ENCODE peak calls at places on chromosomes 12 and 14, in six cellular contexts. M, S, F, E, O and K are unnamed samples.

GRCh38 chr14:54737132-54737711 is 165.4 kb downstream of the GCH1 start:
- DNase-seq in M (no peak), S (peak; percentile 15), F (no peak), E (no peak), O (no peak), K (peak; percentile 27)

GRCh38 chr12:25347716-25348261 is 97.1 kb upstream of the KRAS start:
- DNase-seq in M (no peak), S (no peak), F (no peak), E (no peak), O (no peak), K (no peak)

GRCh38 chr14:61438860-61439765 is 117.7 kb downstream of the PRKCH start:
- DNase-seq in M (no peak), S (peak; percentile 77), F (peak; percentile 60), E (peak; percentile 55), O (peak; percentile 12), K (no peak)

GRCh38 chr14:77123381-77124344 is 17.9 kb downstream of the ZDHHC22 start:
- DNase-seq in M (peak; percentile 25), S (peak; percentile 67), F (no peak), E (no peak), O (no peak), K (no peak)

GRCh38 chr14:100887728-100888335 is 15.7 kb downstream of the RTL1 start:
- DNase-seq in M (no peak), S (no peak), F (no peak), E (no peak), O (no peak), K (no peak)

GRCh38 chr12:105922670-105923102 is 216.1 kb downstream of the NUAK1 start:
- DNase-seq in M (peak; percentile 12), S (no peak), F (no peak), E (no peak), O (no peak), K (no peak)

GRCh38 chr12:9651265-9651729 is 18.2 kb upstream of the CLEC2D start:
- DNase-seq in M (no peak), S (no peak), F (peak; percentile 68), E (no peak), O (no peak), K (no peak)

GRCh38 chr14:92519246-92520101 is 5.9 kb downstream of the RIN3 start:
- DNase-seq in M (no peak), S (no peak), F (no peak), E (no peak), O (no peak), K (no peak)

GRCh38 chr12:122106891-122107660 is 28.5 kb downstream of the MLXIP start:
- DNase-seq in M (peak; percentile 22), S (no peak), F (no peak), E (no peak), O (no peak), K (no peak)

GRCh38 chr14:53542692-53543091 is 389.6 kb upstream of the DDHD1 start:
- DNase-seq in M (peak; percentile 1), S (peak; percentile 8), F (no peak), E (no peak), O (no peak), K (no peak)

GRCh38 chr14:70886421-70887206 is 20.6 kb upstream of the PCNX1 start:
- DNase-seq in M (no peak), S (no peak), F (peak; percentile 75), E (peak; percentile 65), O (no peak), K (peak; percentile 84)

GRCh38 chr12:135127-135526 is 68.6 kb downstream of the IQSEC3 start:
- DNase-seq in M (no peak), S (no peak), F (no peak), E (no peak), O (no peak), K (no peak)

GRCh38 chr12:7995266-7995963 is 37.1 kb upstream of the FOXJ2 start:
- DNase-seq in M (peak; percentile 70), S (peak; percentile 70), F (peak; percentile 90), E (peak; percentile 26), O (peak; percentile 49), K (peak; percentile 89)

GRCh38 chr14:72737560-72737943 is 156.3 kb downstream of the DPF3 start:
- DNase-seq in M (no peak), S (no peak), F (no peak), E (no peak), O (no peak), K (no peak)

GRCh38 chr14:70073924-70074566 is 114.7 kb downstream of the SLC8A3 start:
- DNase-seq in M (peak; percentile 69), S (peak; percentile 91), F (peak; percentile 54), E (no peak), O (peak; percentile 77), K (no peak)

GRCh38 chr14:76462330-76462729 is 86.4 kb downstream of the ESRRB start:
- DNase-seq in M (no peak), S (no peak), F (no peak), E (no peak), O (no peak), K (no peak)

GRCh38 chr14:89265229-89265628 is 151.8 kb downstream of the FOXN3 start:
- DNase-seq in M (no peak), S (no peak), F (no peak), E (no peak), O (no peak), K (no peak)

GRCh38 chr12:27498159-27498558 is 25.8 kb upstream of the PPFIBP1 start:
- DNase-seq in M (no peak), S (no peak), F (no peak), E (peak; percentile 31), O (no peak), K (peak; percentile 44)

GRCh38 chr12:26434299-26434915 is 239.0 kb downstream of the SSPN start:
- DNase-seq in M (peak; percentile 84), S (peak; percentile 78), F (no peak), E (no peak), O (peak; percentile 21), K (no peak)

GRCh38 chr14:51859136-51859535 is 1.3 kb upstream of the GNG2 start:
- DNase-seq in M (no peak), S (no peak), F (no peak), E (no peak), O (no peak), K (no peak)

GRCh38 chr14:76812422-76813383 is at the start of gene ANGEL1:
- DNase-seq in M (peak; percentile 92), S (peak; percentile 95), F (peak; percentile 97), E (peak; percentile 98), O (peak; percentile 87), K (peak; percentile 96)

GRCh38 chr14:29892327-29892726 is 35.3 kb downstream of the PRKD1 start:
- DNase-seq in M (no peak), S (no peak), F (no peak), E (no peak), O (no peak), K (no peak)

GRCh38 chr12:12736759-12737676 is 19.9 kb downstream of the CDKN1B start:
- DNase-seq in M (peak; percentile 55), S (peak; percentile 68), F (peak; percentile 67), E (peak; percentile 58), O (no peak), K (peak; percentile 90)

GRCh38 chr14:99554757-99555531 is 49.1 kb downstream of the CCDC85C start:
- DNase-seq in M (no peak), S (no peak), F (no peak), E (no peak), O (no peak), K (no peak)

GRCh38 chr14:105050551-105050897 is 14.7 kb downstream of the GPR132 start:
- DNase-seq in M (peak; percentile 75), S (peak; percentile 61), F (no peak), E (no peak), O (no peak), K (no peak)

GRCh38 chr12:122089080-122089479 is 10.5 kb downstream of the MLXIP start:
- DNase-seq in M (no peak), S (no peak), F (no peak), E (no peak), O (no peak), K (no peak)

GRCh38 chr12:9646794-9647622 is 22.5 kb upstream of the CLEC2D start:
- DNase-seq in M (peak; percentile 35), S (no peak), F (peak; percentile 15), E (no peak), O (peak; percentile 3), K (no peak)

GRCh38 chr14:76917759-76918175 is 91.6 kb downstream of the LRRC74A start:
- DNase-seq in M (no peak), S (no peak), F (no peak), E (no peak), O (no peak), K (no peak)